ENCODE peak calls at places on chromosome 2, in ten cellular contexts. T is HuH-7, N is lower lobe of right lung, A is EL, E is fibroblast of the conjunctiva, J is GF-D8, H is mucosa of gallbladder, D is HCT116, S is SW 1271, I is NCI-H345. K is an unnamed sample.

GRCh38 chr2:27133195-27133875 is 1.1 kb downstream of the PREB start:
- DNase-seq in H (no peak), I (no peak), J (no peak), N (no peak), S (no peak), D (no peak), E (no peak), T (no peak), A (no peak), K (peak)

GRCh38 chr2:169164311-169164710 is 94.9 kb downstream of the DHRS9 start:
- DNase-seq in N (no peak), T (no peak), H (no peak), A (no peak), I (no peak), J (no peak), S (no peak), D (no peak), E (no peak), K (no peak)

GRCh38 chr2:223649941-223650530 is 47.9 kb upstream of the SCG2 start:
- DNase-seq in E (no peak), J (no peak), S (no peak), I (no peak), T (no peak), N (no peak), A (no peak), D (no peak), H (no peak), K (no peak)

GRCh38 chr2:170817999-170818293 is 1.3 kb downstream of the GAD1 start:
- DNase-seq in T (no peak), H (no peak), N (no peak), E (no peak), S (no peak), A (no peak), J (no peak), I (no peak), D (no peak), K (no peak)

GRCh38 chr2:119864318-119864717 is 104.6 kb downstream of the PTPN4 start:
- DNase-seq in S (no peak), D (no peak), H (no peak), I (no peak), J (peak), E (no peak), N (no peak), T (no peak), A (peak), K (peak)

GRCh38 chr2:237361194-237361986 is 52.6 kb downstream of the COL6A3 start:
- DNase-seq in D (no peak), E (no peak), A (no peak), S (no peak), H (no peak), J (no peak), N (no peak), T (no peak), I (no peak), K (no peak)

GRCh38 chr2:204825054-204825453 is 279.8 kb downstream of the PARD3B start:
- DNase-seq in H (no peak), S (no peak), T (no peak), N (no peak), I (no peak), E (no peak), A (peak), D (no peak), J (no peak), K (peak)

GRCh38 chr2:203326355-203326754 is 1.8 kb upstream of the ABI2 start:
- DNase-seq in I (no peak), D (no peak), S (no peak), N (no peak), J (no peak), T (no peak), E (no peak), A (no peak), H (no peak), K (peak)

GRCh38 chr2:110993557-110994231 is 127.0 kb upstream of the BCL2L11 start:
- DNase-seq in I (no peak), D (no peak), A (no peak), S (no peak), H (peak), E (no peak), J (peak), N (peak), T (no peak), K (no peak)

GRCh38 chr2:20723543-20723942 is 56.6 kb downstream of the GDF7 start:
- DNase-seq in E (no peak), A (peak), T (no peak), D (no peak), I (no peak), J (no peak), H (no peak), N (no peak), S (no peak), K (no peak)

GRCh38 chr2:157825885-157826284 is 50.2 kb downstream of the ACVR1 start:
- DNase-seq in H (no peak), D (no peak), I (peak), A (peak), J (no peak), S (no peak), E (peak), N (peak), T (no peak), K (no peak)

GRCh38 chr2:173101687-173102086 is 26.0 kb downstream of the MAP3K20 start:
- DNase-seq in I (no peak), H (no peak), T (no peak), J (no peak), E (no peak), S (no peak), D (no peak), N (no peak), A (no peak), K (no peak)